ENCODE peak calls at places on chromosomes 6 and 20, in nine cellular contexts. One of them, this sample, is unnamed.

GRCh38 chr6:9825526-9825925 is 589.3 kb downstream of the TFAP2A start:
- DNase-seq in HepG2: no peak
- DNase-seq in upper lobe of left lung: no peak
- DNase-seq in stomach: no peak
- DNase-seq in heart left ventricle: no peak
- DNase-seq in GM12892: no peak
- DNase-seq in A549: no peak
- DNase-seq in ovary: no peak
- DNase-seq in body of pancreas: no peak
- DNase-seq in this sample: no peak

GRCh38 chr6:16205377-16206144 is 32.8 kb upstream of the GMPR start:
- DNase-seq in HepG2: no peak
- DNase-seq in upper lobe of left lung: no peak
- DNase-seq in stomach: no peak
- DNase-seq in heart left ventricle: peak; percentile 39
- DNase-seq in GM12892: no peak
- DNase-seq in A549: no peak
- DNase-seq in ovary: no peak
- DNase-seq in body of pancreas: no peak
- DNase-seq in this sample: no peak

GRCh38 chr6:490251-491037 is 98.9 kb downstream of the IRF4 start:
- DNase-seq in HepG2: no peak
- DNase-seq in upper lobe of left lung: no peak
- DNase-seq in stomach: no peak
- DNase-seq in heart left ventricle: no peak
- DNase-seq in GM12892: no peak
- DNase-seq in A549: no peak
- DNase-seq in ovary: no peak
- DNase-seq in body of pancreas: no peak
- DNase-seq in this sample: no peak

GRCh38 chr6:90162648-90163409 is 133.8 kb downstream of the BACH2 start:
- DNase-seq in HepG2: no peak
- DNase-seq in upper lobe of left lung: no peak
- DNase-seq in stomach: no peak
- DNase-seq in heart left ventricle: no peak
- DNase-seq in GM12892: no peak
- DNase-seq in A549: no peak
- DNase-seq in ovary: no peak
- DNase-seq in body of pancreas: no peak
- DNase-seq in this sample: no peak

GRCh38 chr20:50256577-50256976 is 65.9 kb downstream of the CEBPB start:
- DNase-seq in HepG2: no peak
- DNase-seq in upper lobe of left lung: no peak
- DNase-seq in stomach: no peak
- DNase-seq in heart left ventricle: peak; percentile 9
- DNase-seq in GM12892: no peak
- DNase-seq in A549: no peak
- DNase-seq in ovary: no peak
- DNase-seq in body of pancreas: no peak
- DNase-seq in this sample: no peak

GRCh38 chr6:149963462-149964242 is at the start of gene ULBP1:
- DNase-seq in HepG2: no peak
- DNase-seq in upper lobe of left lung: peak; percentile 88
- DNase-seq in stomach: peak; percentile 64
- DNase-seq in heart left ventricle: peak; percentile 91
- DNase-seq in GM12892: peak; percentile 43
- DNase-seq in A549: peak; percentile 73
- DNase-seq in ovary: peak; percentile 65
- DNase-seq in body of pancreas: peak; percentile 69
- DNase-seq in this sample: peak; percentile 48

GRCh38 chr6:149060985-149061760 is 256.3 kb upstream of the TAB2 start:
- DNase-seq in HepG2: peak; percentile 94
- DNase-seq in upper lobe of left lung: no peak
- DNase-seq in stomach: peak; percentile 50
- DNase-seq in heart left ventricle: peak; percentile 37
- DNase-seq in GM12892: no peak
- DNase-seq in A549: no peak
- DNase-seq in ovary: no peak
- DNase-seq in body of pancreas: peak; percentile 70
- DNase-seq in this sample: no peak

GRCh38 chr6:5501837-5502236 is 240.5 kb downstream of the FARS2 start:
- DNase-seq in HepG2: no peak
- DNase-seq in upper lobe of left lung: no peak
- DNase-seq in stomach: no peak
- DNase-seq in heart left ventricle: peak; percentile 40
- DNase-seq in GM12892: no peak
- DNase-seq in A549: no peak
- DNase-seq in ovary: no peak
- DNase-seq in body of pancreas: peak; percentile 14
- DNase-seq in this sample: no peak

GRCh38 chr20:62603021-62603906 is 39.0 kb upstream of the SLCO4A1 start:
- DNase-seq in HepG2: no peak
- DNase-seq in upper lobe of left lung: peak; percentile 89
- DNase-seq in stomach: peak; percentile 88
- DNase-seq in heart left ventricle: peak; percentile 75
- DNase-seq in GM12892: no peak
- DNase-seq in A549: no peak
- DNase-seq in ovary: no peak
- DNase-seq in body of pancreas: peak; percentile 86
- DNase-seq in this sample: no peak

GRCh38 chr20:62603907-62604785 is 38.2 kb upstream of the SLCO4A1 start:
- DNase-seq in HepG2: no peak
- DNase-seq in upper lobe of left lung: no peak
- DNase-seq in stomach: no peak
- DNase-seq in heart left ventricle: no peak
- DNase-seq in GM12892: no peak
- DNase-seq in A549: no peak
- DNase-seq in ovary: no peak
- DNase-seq in body of pancreas: no peak
- DNase-seq in this sample: no peak

GRCh38 chr20:62601172-62601571 is 41.1 kb upstream of the SLCO4A1 start:
- DNase-seq in HepG2: no peak
- DNase-seq in upper lobe of left lung: no peak
- DNase-seq in stomach: no peak
- DNase-seq in heart left ventricle: no peak
- DNase-seq in GM12892: no peak
- DNase-seq in A549: no peak
- DNase-seq in ovary: no peak
- DNase-seq in body of pancreas: no peak
- DNase-seq in this sample: no peak

GRCh38 chr20:62604796-62605195 is 37.5 kb upstream of the SLCO4A1 start:
- DNase-seq in HepG2: no peak
- DNase-seq in upper lobe of left lung: no peak
- DNase-seq in stomach: no peak
- DNase-seq in heart left ventricle: no peak
- DNase-seq in GM12892: no peak
- DNase-seq in A549: no peak
- DNase-seq in ovary: no peak
- DNase-seq in body of pancreas: no peak
- DNase-seq in this sample: no peak

DNA sequence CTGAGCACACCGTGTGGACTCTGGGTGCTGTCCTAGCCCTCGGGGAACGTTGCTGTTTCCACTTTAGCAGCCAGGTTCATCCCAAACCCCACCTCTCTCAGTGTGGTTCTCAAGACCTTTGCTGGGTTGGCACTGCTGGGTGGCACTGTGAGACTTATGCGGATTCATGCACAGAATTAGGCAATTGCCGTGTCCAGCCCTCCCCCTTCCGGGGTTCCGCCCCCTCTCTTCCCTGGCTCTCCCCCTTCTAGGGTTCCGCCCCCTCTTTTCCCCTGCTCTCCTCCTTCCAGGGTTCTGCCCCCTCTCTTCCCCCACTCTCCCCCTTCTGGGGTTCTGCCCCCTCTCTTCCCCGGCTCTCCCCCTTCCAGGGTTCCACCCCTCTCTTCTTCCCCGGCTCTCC is 39.8 kb upstream of the SLCO4A1 start:
- DNase-seq in HepG2: no peak
- DNase-seq in upper lobe of left lung: peak; percentile 90
- DNase-seq in stomach: peak; percentile 45
- DNase-seq in heart left ventricle: no peak
- DNase-seq in GM12892: no peak
- DNase-seq in A549: no peak
- DNase-seq in ovary: no peak
- DNase-seq in body of pancreas: no peak
- DNase-seq in this sample: no peak
- TF ChIP-seq POLR2A in HepG2: no peak
- TF ChIP-seq POLR2A in upper lobe of left lung: no peak
- TF ChIP-seq POLR2A in stomach: no peak
- TF ChIP-seq POLR2A in heart left ventricle: no peak
- TF ChIP-seq POLR2A in GM12892: no peak
- TF ChIP-seq POLR2A in A549: no peak
- TF ChIP-seq POLR2A in ovary: no peak
- TF ChIP-seq POLR2A in body of pancreas: no peak
- TF ChIP-seq POLR2A in this sample: no peak

GRCh38 chr6:157530126-157530525 is 149.1 kb downstream of the ZDHHC14 start:
- DNase-seq in HepG2: no peak
- DNase-seq in upper lobe of left lung: no peak
- DNase-seq in stomach: no peak
- DNase-seq in heart left ventricle: no peak
- DNase-seq in GM12892: no peak
- DNase-seq in A549: no peak
- DNase-seq in ovary: no peak
- DNase-seq in body of pancreas: no peak
- DNase-seq in this sample: no peak

GRCh38 chr6:157527471-157527907 is 146.5 kb downstream of the ZDHHC14 start:
- DNase-seq in HepG2: no peak
- DNase-seq in upper lobe of left lung: no peak
- DNase-seq in stomach: no peak
- DNase-seq in heart left ventricle: no peak
- DNase-seq in GM12892: no peak
- DNase-seq in A549: no peak
- DNase-seq in ovary: no peak
- DNase-seq in body of pancreas: no peak
- DNase-seq in this sample: no peak

GRCh38 chr6:157530724-157531168 is 149.8 kb downstream of the ZDHHC14 start:
- DNase-seq in HepG2: no peak
- DNase-seq in upper lobe of left lung: no peak
- DNase-seq in stomach: no peak
- DNase-seq in heart left ventricle: no peak
- DNase-seq in GM12892: no peak
- DNase-seq in A549: no peak
- DNase-seq in ovary: no peak
- DNase-seq in body of pancreas: no peak
- DNase-seq in this sample: no peak

GRCh38 chr6:157529654-157530039 is 148.7 kb downstream of the ZDHHC14 start:
- DNase-seq in HepG2: no peak
- DNase-seq in upper lobe of left lung: no peak
- DNase-seq in stomach: no peak
- DNase-seq in heart left ventricle: no peak
- DNase-seq in GM12892: no peak
- DNase-seq in A549: no peak
- DNase-seq in ovary: no peak
- DNase-seq in body of pancreas: no peak
- DNase-seq in this sample: no peak

GRCh38 chr6:157528931-157529653 is 148.1 kb downstream of the ZDHHC14 start:
- DNase-seq in HepG2: peak; percentile 73
- DNase-seq in upper lobe of left lung: peak; percentile 54
- DNase-seq in stomach: no peak
- DNase-seq in heart left ventricle: no peak
- DNase-seq in GM12892: no peak
- DNase-seq in A549: no peak
- DNase-seq in ovary: no peak
- DNase-seq in body of pancreas: no peak
- DNase-seq in this sample: no peak
- TF ChIP-seq POLR2A in HepG2: no peak
- TF ChIP-seq POLR2A in upper lobe of left lung: no peak
- TF ChIP-seq POLR2A in stomach: no peak
- TF ChIP-seq POLR2A in heart left ventricle: no peak
- TF ChIP-seq POLR2A in GM12892: no peak
- TF ChIP-seq POLR2A in A549: no peak
- TF ChIP-seq POLR2A in ovary: no peak
- TF ChIP-seq POLR2A in body of pancreas: no peak
- TF ChIP-seq POLR2A in this sample: no peak

GRCh38 chr20:46089076-46089337 is 755 bp downstream of the NCOA5 start:
- DNase-seq in HepG2: peak; percentile 15
- DNase-seq in upper lobe of left lung: no peak
- DNase-seq in stomach: no peak
- DNase-seq in heart left ventricle: no peak
- DNase-seq in GM12892: no peak
- DNase-seq in A549: peak; percentile 19
- DNase-seq in ovary: no peak
- DNase-seq in body of pancreas: no peak
- DNase-seq in this sample: no peak

GRCh38 chr20:46088409-46089075 is 1.2 kb downstream of the NCOA5 start:
- DNase-seq in HepG2: peak; percentile 63
- DNase-seq in upper lobe of left lung: no peak
- DNase-seq in stomach: no peak
- DNase-seq in heart left ventricle: no peak
- DNase-seq in GM12892: no peak
- DNase-seq in A549: peak; percentile 10
- DNase-seq in ovary: no peak
- DNase-seq in body of pancreas: no peak
- DNase-seq in this sample: no peak

GRCh38 chr20:46090095-46090388 is 280 bp upstream of the NCOA5 start:
- DNase-seq in HepG2: no peak
- DNase-seq in upper lobe of left lung: no peak
- DNase-seq in stomach: no peak
- DNase-seq in heart left ventricle: no peak
- DNase-seq in GM12892: no peak
- DNase-seq in A549: no peak
- DNase-seq in ovary: no peak
- DNase-seq in body of pancreas: no peak
- DNase-seq in this sample: no peak

GRCh38 chr20:46087161-46087560 is 2.6 kb downstream of the NCOA5 start:
- DNase-seq in HepG2: peak; percentile 21
- DNase-seq in upper lobe of left lung: no peak
- DNase-seq in stomach: no peak
- DNase-seq in heart left ventricle: no peak
- DNase-seq in GM12892: no peak
- DNase-seq in A549: no peak
- DNase-seq in ovary: no peak
- DNase-seq in body of pancreas: no peak
- DNase-seq in this sample: no peak

DNA sequence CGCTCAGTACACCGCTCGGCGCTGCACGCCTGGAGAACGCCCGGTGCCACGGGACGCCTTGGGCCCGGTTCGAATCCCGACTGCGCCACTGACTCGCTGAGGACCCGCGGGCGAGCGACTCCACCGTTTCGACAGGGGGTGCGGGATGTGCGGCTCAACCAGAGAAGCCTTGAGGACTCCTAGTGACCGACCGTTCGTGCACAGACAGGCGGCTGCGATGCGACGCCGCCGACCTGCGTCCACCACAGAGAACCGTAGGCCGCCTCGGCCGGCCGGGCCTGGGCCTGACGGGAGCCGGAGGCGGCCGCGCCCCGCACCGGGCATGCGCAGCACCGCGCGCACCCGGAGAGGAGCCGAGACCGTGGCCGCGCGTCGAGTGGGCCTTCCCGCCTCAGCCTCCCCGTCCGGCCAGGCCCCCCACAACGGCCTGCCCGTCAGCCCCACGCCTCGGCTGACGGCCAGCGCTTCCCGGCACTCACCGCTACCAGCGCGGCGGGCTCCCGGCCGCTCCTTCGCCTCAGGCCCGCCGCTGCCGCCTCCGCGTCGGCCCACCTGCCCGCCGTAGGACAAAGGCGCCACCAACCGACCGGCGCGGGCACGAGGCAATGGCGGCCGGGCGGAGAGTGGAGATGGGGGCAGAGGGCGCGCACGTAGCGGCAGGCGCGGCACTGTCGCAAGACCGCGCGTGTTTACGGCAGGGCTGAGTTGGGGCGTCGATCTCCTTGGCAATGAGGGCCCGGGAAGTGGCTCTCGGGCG is at the start of gene NCOA5:
- DNase-seq in HepG2: peak; percentile 95
- DNase-seq in upper lobe of left lung: peak; percentile 97
- DNase-seq in stomach: peak; percentile 95
- DNase-seq in heart left ventricle: peak; percentile 97
- DNase-seq in GM12892: peak; percentile 90
- DNase-seq in A549: peak; percentile 91
- DNase-seq in ovary: peak; percentile 97
- DNase-seq in body of pancreas: peak; percentile 96
- DNase-seq in this sample: peak; percentile 91
- TF ChIP-seq POLR2A in HepG2: peak; percentile 94
- TF ChIP-seq POLR2A in upper lobe of left lung: peak; percentile 47
- TF ChIP-seq POLR2A in stomach: no peak
- TF ChIP-seq POLR2A in heart left ventricle: peak; percentile 70
- TF ChIP-seq POLR2A in GM12892: peak; percentile 92
- TF ChIP-seq POLR2A in A549: peak; percentile 79
- TF ChIP-seq POLR2A in ovary: peak; percentile 98
- TF ChIP-seq POLR2A in body of pancreas: peak; percentile 86
- TF ChIP-seq POLR2A in this sample: peak; percentile 81

GRCh38 chr6:111087106-111087835 is at the start of gene SLC16A10:
- DNase-seq in HepG2: peak; percentile 65
- DNase-seq in upper lobe of left lung: peak; percentile 84
- DNase-seq in stomach: peak; percentile 84
- DNase-seq in heart left ventricle: peak; percentile 86
- DNase-seq in GM12892: peak; percentile 77
- DNase-seq in A549: peak; percentile 35
- DNase-seq in ovary: peak; percentile 81
- DNase-seq in body of pancreas: peak; percentile 97
- DNase-seq in this sample: peak; percentile 77
- TF ChIP-seq POLR2A in HepG2: peak; percentile 91
- TF ChIP-seq POLR2A in upper lobe of left lung: no peak
- TF ChIP-seq POLR2A in stomach: no peak
- TF ChIP-seq POLR2A in heart left ventricle: peak; percentile 95
- TF ChIP-seq POLR2A in GM12892: peak; percentile 87
- TF ChIP-seq POLR2A in A549: no peak
- TF ChIP-seq POLR2A in ovary: peak; percentile 57
- TF ChIP-seq POLR2A in body of pancreas: peak; percentile 92
- TF ChIP-seq POLR2A in this sample: peak; percentile 23